ENCODE peak calls at places on chromosomes 11 and 22, in seven cellular contexts. M is brain microvascular endothelial cell, Z is neural crest cell, X is vagina, T is HFF-Myc, V is Calu3, P is Caco-2. R is an unnamed sample.

GRCh38 chr22:49358041-49358440 is 469.6 kb downstream of the BRD1 start:
- DNase-seq in M (no peak), Z (no peak), X (peak), T (no peak), V (no peak), P (no peak), R (no peak)

GRCh38 chr11:13965337-13965736 is 2.8 kb downstream of the SPON1 start:
- DNase-seq in M (no peak), Z (no peak), X (no peak), T (no peak), V (peak), P (peak), R (no peak)

GRCh38 chr11:14409891-14410290 is 50.9 kb upstream of the RRAS2 start:
- DNase-seq in M (no peak), Z (no peak), X (peak), T (no peak), V (no peak), P (no peak), R (no peak)

GRCh38 chr22:22358686-22359085 is 114.1 kb downstream of the VPREB1 start:
- DNase-seq in M (no peak), Z (no peak), X (no peak), T (no peak), V (no peak), P (no peak), R (no peak)

GRCh38 chr11:10348650-10349280 is 43.9 kb downstream of the ADM start:
- DNase-seq in M (no peak), Z (no peak), X (no peak), T (no peak), V (peak), P (no peak), R (no peak)

GRCh38 chr11:13008625-13009475 is at the start of gene RASSF10:
- DNase-seq in M (no peak), Z (peak), X (no peak), T (no peak), V (peak), P (peak), R (peak)

GRCh38 chr22:30968924-30969531 is at the start of gene TUG1:
- DNase-seq in M (peak), Z (peak), X (peak), T (peak), V (peak), P (peak), R (peak)

GRCh38 chr11:8250981-8251620 is 12.6 kb downstream of the LMO1 start:
- DNase-seq in M (no peak), Z (no peak), X (no peak), T (no peak), V (no peak), P (peak), R (no peak)

GRCh38 chr11:120660024-120660565 is 148.5 kb downstream of the GRIK4 start:
- DNase-seq in M (peak), Z (peak), X (no peak), T (peak), V (peak), P (peak), R (peak)

GRCh38 chr11:120121914-120122473 is 15.9 kb downstream of the TRIM29 start:
- DNase-seq in M (no peak), Z (no peak), X (no peak), T (no peak), V (peak), P (peak), R (no peak)

GRCh38 chr11:80505771-80506170 is 1064.9 kb upstream of the TENM4 start:
- DNase-seq in M (no peak), Z (no peak), X (no peak), T (no peak), V (peak), P (no peak), R (no peak)

GRCh38 chr22:42688241-42688913 is 32.3 kb downstream of the A4GALT start:
- DNase-seq in M (peak), Z (peak), X (no peak), T (peak), V (peak), P (peak), R (no peak)

GRCh38 chr11:128039140-128040021 is 548.0 kb downstream of the ETS1 start:
- DNase-seq in M (peak), Z (no peak), X (no peak), T (peak), V (peak), P (no peak), R (no peak)

GRCh38 chr11:55707029-55707428 is 45.0 kb downstream of the OR4C6 start:
- DNase-seq in M (peak), Z (no peak), X (no peak), T (peak), V (peak), P (no peak), R (peak)

GRCh38 chr22:20203142-20204099 is 52.6 kb upstream of the CCDC188 start:
- DNase-seq in M (no peak), Z (peak), X (no peak), T (peak), V (peak), P (peak), R (no peak)

GRCh38 chr11:75031224-75031753 is 42.6 kb downstream of the NEU3 start:
- DNase-seq in M (peak), Z (no peak), X (peak), T (peak), V (peak), P (no peak), R (no peak)

GRCh38 chr11:118295834-118296454 is 8.6 kb upstream of the CD3E start:
- DNase-seq in M (peak), Z (no peak), X (no peak), T (no peak), V (peak), P (peak), R (no peak)

GRCh38 chr22:45878051-45878764 is 98.8 kb downstream of the WNT7B start:
- DNase-seq in M (no peak), Z (no peak), X (no peak), T (no peak), V (no peak), P (peak), R (no peak)

GRCh38 chr11:15969701-15970329 is 386.5 kb downstream of the SOX6 start:
- DNase-seq in M (peak), Z (no peak), X (no peak), T (peak), V (no peak), P (no peak), R (no peak)

GRCh38 chr11:108135845-108136599 is 14.7 kb downstream of the ACAT1 start:
- DNase-seq in M (no peak), Z (no peak), X (no peak), T (peak), V (no peak), P (no peak), R (peak)

GRCh38 chr22:48951836-48952235 is 875.8 kb downstream of the BRD1 start:
- DNase-seq in M (no peak), Z (no peak), X (no peak), T (no peak), V (no peak), P (no peak), R (no peak)

GRCh38 chr22:37300551-37301017 is 18.3 kb downstream of the CYTH4 start:
- DNase-seq in M (no peak), Z (no peak), X (no peak), T (no peak), V (no peak), P (no peak), R (no peak)

GRCh38 chr11:9273430-9274336 is 8.5 kb upstream of the DENND5A start:
- DNase-seq in M (no peak), Z (no peak), X (no peak), T (no peak), V (no peak), P (no peak), R (no peak)

GRCh38 chr11:8286886-8287285 is 23.2 kb upstream of the LMO1 start:
- DNase-seq in M (no peak), Z (no peak), X (no peak), T (no peak), V (no peak), P (no peak), R (no peak)

GRCh38 chr22:17260950-17261349 is 41.7 kb upstream of the ADA2 start:
- DNase-seq in M (no peak), Z (peak), X (no peak), T (no peak), V (no peak), P (no peak), R (no peak)

GRCh38 chr11:35305670-35306382 is 113.5 kb downstream of the SLC1A2 start:
- DNase-seq in M (peak), Z (peak), X (no peak), T (no peak), V (peak), P (peak), R (peak)

GRCh38 chr11:93024376-93024775 is 54.9 kb downstream of the MTNR1B start:
- DNase-seq in M (no peak), Z (no peak), X (no peak), T (no peak), V (no peak), P (no peak), R (no peak)

GRCh38 chr11:113796663-113797259 is 17.2 kb downstream of the CLDN25 start:
- DNase-seq in M (peak), Z (peak), X (no peak), T (peak), V (peak), P (peak), R (peak)

GRCh38 chr22:17569971-17570511 is 6.7 kb downstream of the SLC25A18 start:
- DNase-seq in M (peak), Z (no peak), X (no peak), T (no peak), V (no peak), P (no peak), R (no peak)

GRCh38 chr22:39214383-39215069 is 30.3 kb downstream of the PDGFB start:
- DNase-seq in M (no peak), Z (no peak), X (no peak), T (no peak), V (peak), P (peak), R (no peak)

GRCh38 chr11:46121328-46121723 is at the start of gene PHF21A:
- DNase-seq in M (peak), Z (peak), X (no peak), T (peak), V (peak), P (peak), R (peak)

GRCh38 chr11:11965192-11965591 is 43.2 kb downstream of the DKK3 start:
- DNase-seq in M (no peak), Z (no peak), X (peak), T (no peak), V (no peak), P (no peak), R (no peak)

GRCh38 chr11:43830928-43831440 is 49.6 kb upstream of the ALKBH3 start:
- DNase-seq in M (peak), Z (no peak), X (no peak), T (peak), V (peak), P (no peak), R (no peak)

GRCh38 chr11:120137187-120137610 is 714 bp downstream of the TRIM29 start:
- DNase-seq in M (no peak), Z (no peak), X (no peak), T (no peak), V (no peak), P (no peak), R (no peak)

GRCh38 chr22:44584256-44584902 is 86.3 kb upstream of the RTL6 start:
- DNase-seq in M (no peak), Z (no peak), X (no peak), T (no peak), V (no peak), P (peak), R (no peak)

GRCh38 chr22:17587631-17588030 is 24.3 kb downstream of the SLC25A18 start:
- DNase-seq in M (no peak), Z (no peak), X (no peak), T (no peak), V (no peak), P (no peak), R (no peak)

GRCh38 chr11:23423119-23423518 is 562.8 kb upstream of the CCDC179 start:
- DNase-seq in M (peak), Z (no peak), X (no peak), T (no peak), V (no peak), P (no peak), R (no peak)

GRCh38 chr22:45077286-45077685 is 67.5 kb upstream of the PHF21B start:
- DNase-seq in M (no peak), Z (no peak), X (no peak), T (no peak), V (no peak), P (no peak), R (no peak)

GRCh38 chr11:27783701-27784355 is 83.6 kb upstream of the BDNF start:
- DNase-seq in M (no peak), Z (no peak), X (no peak), T (no peak), V (no peak), P (no peak), R (no peak)

GRCh38 chr11:78033040-78033439 is 10.0 kb upstream of the KCTD14 start:
- DNase-seq in M (no peak), Z (no peak), X (no peak), T (no peak), V (no peak), P (no peak), R (no peak)

GRCh38 chr11:103071008-103071407 is 21.0 kb downstream of the DCUN1D5 start:
- DNase-seq in M (no peak), Z (no peak), X (no peak), T (no peak), V (no peak), P (no peak), R (no peak)
- TF ChIP-seq CTCF in M (no peak), Z (no peak), X (no peak), T (no peak), V (no peak), P (no peak), R (no peak)

GRCh38 chr11:79374707-79375106 is 66.1 kb downstream of the TENM4 start:
- DNase-seq in M (no peak), Z (no peak), X (no peak), T (no peak), V (no peak), P (no peak), R (no peak)

GRCh38 chr11:79369094-79369493 is 71.7 kb downstream of the TENM4 start:
- DNase-seq in M (no peak), Z (no peak), X (no peak), T (no peak), V (no peak), P (no peak), R (no peak)

GRCh38 chr11:79367844-79368243 is 73.0 kb downstream of the TENM4 start:
- DNase-seq in M (no peak), Z (no peak), X (no peak), T (no peak), V (no peak), P (no peak), R (no peak)

GRCh38 chr11:79371724-79372123 is 69.1 kb downstream of the TENM4 start:
- DNase-seq in M (no peak), Z (no peak), X (no peak), T (no peak), V (no peak), P (no peak), R (no peak)

GRCh38 chr11:79371152-79371551 is 69.7 kb downstream of the TENM4 start:
- DNase-seq in M (no peak), Z (no peak), X (no peak), T (no peak), V (no peak), P (no peak), R (no peak)
- TF ChIP-seq CTCF in M (peak), Z (no peak), X (no peak), T (no peak), V (no peak), P (no peak), R (no peak)

DNA sequence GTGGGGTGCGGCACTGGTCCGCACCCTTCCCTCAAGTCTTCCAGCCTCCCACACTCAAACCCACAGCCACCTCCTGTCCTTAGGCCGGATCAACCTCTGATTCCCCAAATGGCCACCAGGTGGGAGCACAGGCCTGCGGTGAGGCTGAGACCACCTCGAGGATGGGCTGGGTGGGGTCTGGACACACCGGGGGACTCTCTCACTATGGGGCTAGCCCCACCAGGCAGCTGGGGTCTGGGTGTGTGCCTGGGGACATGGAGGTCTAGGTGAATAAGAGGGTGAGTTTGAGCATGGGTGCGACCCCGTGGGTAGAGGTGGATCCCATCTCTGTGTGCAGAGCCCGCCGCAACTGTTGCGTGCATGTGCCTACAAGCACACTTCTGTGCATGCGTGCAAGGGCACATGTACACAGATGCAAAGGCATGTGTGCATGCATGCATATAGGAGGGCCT is 32.6 kb downstream of the MYO18B start:
- DNase-seq in M (no peak), Z (peak), X (no peak), T (no peak), V (peak), P (no peak), R (peak)
- TF ChIP-seq CTCF in M (peak), Z (peak), X (no peak), T (peak), V (peak), P (peak), R (peak)

GRCh38 chr11:17564687-17565042 is 17.6 kb downstream of the OTOG start:
- DNase-seq in M (no peak), Z (no peak), X (no peak), T (no peak), V (no peak), P (no peak), R (no peak)

GRCh38 chr11:17561111-17561415 is 14.0 kb downstream of the OTOG start:
- DNase-seq in M (no peak), Z (no peak), X (no peak), T (no peak), V (no peak), P (no peak), R (no peak)

GRCh38 chr11:17563961-17564686 is 17.1 kb downstream of the OTOG start:
- DNase-seq in M (no peak), Z (no peak), X (no peak), T (no peak), V (no peak), P (no peak), R (no peak)

GRCh38 chr11:17561466-17562001 is 14.5 kb downstream of the OTOG start:
- DNase-seq in M (no peak), Z (no peak), X (no peak), T (no peak), V (no peak), P (peak), R (no peak)

DNA sequence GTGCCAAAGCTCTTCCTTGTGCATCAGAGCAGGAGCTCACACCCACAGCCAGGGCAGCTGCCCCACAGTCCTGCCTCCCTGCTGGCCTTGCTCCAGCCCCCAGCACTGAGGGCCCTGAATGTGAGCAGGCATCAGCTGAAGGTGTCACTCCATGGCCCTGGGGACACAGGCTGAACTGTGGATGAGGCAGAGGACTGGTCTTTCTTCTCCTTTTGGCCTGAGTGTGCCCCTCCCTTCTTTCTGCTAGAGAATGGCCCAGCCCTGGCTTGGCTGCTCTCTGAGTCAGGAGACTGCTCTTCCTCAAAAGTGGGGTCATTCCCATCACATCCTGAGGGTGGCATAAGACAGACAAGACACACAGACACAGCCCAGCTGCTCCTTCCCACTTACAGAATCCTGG is 16.2 kb downstream of the OTOG start:
- DNase-seq in M (no peak), Z (no peak), X (no peak), T (no peak), V (no peak), P (no peak), R (no peak)
- TF ChIP-seq CTCF in M (no peak), Z (no peak), X (no peak), T (no peak), V (no peak), P (no peak), R (no peak)

DNA sequence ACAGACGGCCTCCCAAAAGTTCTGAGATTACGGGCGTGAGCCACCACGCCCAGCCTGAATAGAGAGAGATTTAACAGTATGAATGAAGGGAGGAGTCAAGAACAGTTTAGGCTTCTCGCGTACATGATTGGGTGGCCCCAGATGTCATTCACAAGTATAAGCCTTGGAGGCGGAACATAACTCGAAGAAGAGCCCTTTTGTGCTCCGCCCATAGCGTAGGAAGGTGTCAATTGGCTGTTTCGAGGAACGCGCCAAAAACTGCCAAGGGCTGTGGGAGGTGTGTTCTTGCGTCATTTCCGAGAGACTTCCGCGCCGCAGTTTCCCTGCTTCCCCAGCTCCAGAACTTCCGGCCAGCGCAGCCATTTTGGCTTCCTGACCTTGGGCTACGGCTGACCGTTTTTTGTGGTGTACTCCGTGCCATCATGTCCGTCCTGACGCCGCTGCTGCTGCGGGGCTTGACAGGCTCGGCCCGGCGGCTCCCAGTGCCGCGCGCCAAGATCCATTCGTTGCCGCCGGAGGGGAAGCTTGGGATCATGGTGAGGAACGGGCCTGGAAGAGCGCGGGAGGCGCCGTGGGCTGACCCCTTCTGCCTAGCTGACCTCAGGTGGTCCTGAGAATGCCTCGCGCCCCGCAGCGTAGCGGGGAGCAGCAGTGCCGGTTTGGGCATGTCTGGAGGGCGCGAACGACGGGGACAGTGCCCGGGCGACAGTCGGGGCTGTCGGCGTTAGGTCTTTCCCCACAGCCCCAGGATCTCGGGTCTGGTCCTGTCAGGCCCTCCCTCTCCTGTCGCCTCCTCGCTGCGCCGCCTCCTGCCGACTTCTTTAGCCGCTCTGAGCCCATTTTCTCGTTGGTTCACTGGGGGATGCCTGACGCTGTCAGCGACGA is at the start of gene COX8A:
- DNase-seq in M (peak), Z (peak), X (peak), T (peak), V (peak), P (peak), R (peak)
- TF ChIP-seq CTCF in M (peak), Z (no peak), X (no peak), T (no peak), V (no peak), P (no peak), R (no peak)

GRCh38 chr11:65779919-65780769 is 632 bp downstream of the AP5B1 start:
- DNase-seq in M (peak), Z (peak), X (peak), T (peak), V (peak), P (peak), R (peak)
- TF ChIP-seq CTCF in M (peak), Z (peak), X (peak), T (peak), V (peak), P (peak), R (peak)